ENCODE peak calls at places on chromosomes 3 and 15, in ten cellular contexts. J, I, U, T, A, M, L, D, Y and C are unnamed samples.

GRCh38 chr3:146117406-146118285 is 43.3 kb downstream of the PLOD2 start:
- DNase-seq in J (peak), I (no peak), U (no peak), T (no peak), A (no peak), M (no peak), L (no peak), D (peak), Y (no peak), C (peak)

GRCh38 chr3:10204921-10205320 is 40.2 kb downstream of the IRAK2 start:
- DNase-seq in J (no peak), I (no peak), U (no peak), T (no peak), A (no peak), M (no peak), L (no peak), D (no peak), Y (no peak), C (no peak)

GRCh38 chr3:2352134-2352762 is 253.6 kb downstream of the CNTN4 start:
- DNase-seq in J (no peak), I (no peak), U (no peak), T (no peak), A (no peak), M (no peak), L (no peak), D (no peak), Y (no peak), C (no peak)

GRCh38 chr15:29430831-29431230 is 161.2 kb upstream of the NSMCE3 start:
- DNase-seq in J (no peak), I (no peak), U (no peak), T (no peak), A (no peak), M (no peak), L (no peak), D (no peak), Y (no peak), C (no peak)

GRCh38 chr3:122975163-122975923 is 52.2 kb downstream of the SEMA5B start:
- DNase-seq in J (no peak), I (no peak), U (no peak), T (no peak), A (no peak), M (no peak), L (no peak), D (no peak), Y (peak), C (peak)

GRCh38 chr3:123660900-123661299 is 76.0 kb upstream of the HACD2 start:
- DNase-seq in J (peak), I (no peak), U (peak), T (no peak), A (no peak), M (peak), L (no peak), D (peak), Y (no peak), C (peak)

GRCh38 chr3:23002846-23003800 is 200.0 kb upstream of the UBE2E2 start:
- DNase-seq in J (no peak), I (no peak), U (peak), T (peak), A (no peak), M (no peak), L (no peak), D (no peak), Y (no peak), C (peak)

GRCh38 chr3:188554404-188554803 is 400.4 kb downstream of the LPP start:
- DNase-seq in J (no peak), I (no peak), U (no peak), T (no peak), A (no peak), M (no peak), L (no peak), D (no peak), Y (no peak), C (no peak)

GRCh38 chr3:128076783-128077624 is 24.8 kb downstream of the SEC61A1 start:
- DNase-seq in J (no peak), I (peak), U (peak), T (no peak), A (peak), M (peak), L (no peak), D (no peak), Y (peak), C (peak)

GRCh38 chr3:76370749-76371148 is 585.4 kb upstream of the ZNF717 start:
- DNase-seq in J (no peak), I (no peak), U (no peak), T (no peak), A (no peak), M (no peak), L (no peak), D (no peak), Y (no peak), C (no peak)

GRCh38 chr3:134039161-134039862 is 9.6 kb upstream of the SLCO2A1 start:
- DNase-seq in J (no peak), I (peak), U (no peak), T (no peak), A (no peak), M (peak), L (no peak), D (no peak), Y (peak), C (no peak)

GRCh38 chr3:10397879-10398278 is 77.0 kb upstream of the SEC13 start:
- DNase-seq in J (no peak), I (no peak), U (no peak), T (no peak), A (no peak), M (no peak), L (no peak), D (no peak), Y (no peak), C (no peak)

GRCh38 chr3:129934234-129935123 is 40.0 kb upstream of the TRH start:
- DNase-seq in J (no peak), I (peak), U (no peak), T (peak), A (no peak), M (peak), L (no peak), D (no peak), Y (peak), C (peak)

GRCh38 chr3:13526626-13526949 is 22.3 kb upstream of the FBLN2 start:
- DNase-seq in J (no peak), I (no peak), U (no peak), T (no peak), A (no peak), M (no peak), L (no peak), D (no peak), Y (peak), C (no peak)

GRCh38 chr3:196159952-196160804 is 51.0 kb downstream of the ZDHHC19 start:
- DNase-seq in J (peak), I (peak), U (no peak), T (peak), A (no peak), M (peak), L (no peak), D (peak), Y (peak), C (peak)

GRCh38 chr15:66617137-66618090 is 51.6 kb upstream of the LCTL start:
- DNase-seq in J (no peak), I (peak), U (peak), T (no peak), A (peak), M (peak), L (no peak), D (peak), Y (peak), C (peak)

GRCh38 chr15:97961067-97961954 is 808 bp downstream of the ARRDC4 start:
- DNase-seq in J (no peak), I (peak), U (peak), T (peak), A (no peak), M (peak), L (no peak), D (no peak), Y (peak), C (peak)

GRCh38 chr3:14808025-14808424 is 10.7 kb upstream of the FGD5 start:
- DNase-seq in J (no peak), I (no peak), U (no peak), T (no peak), A (no peak), M (no peak), L (no peak), D (no peak), Y (no peak), C (no peak)

GRCh38 chr3:52190294-52190841 is 7.6 kb upstream of the ALAS1 start:
- DNase-seq in J (no peak), I (no peak), U (peak), T (no peak), A (no peak), M (peak), L (no peak), D (peak), Y (peak), C (peak)

GRCh38 chr3:101780661-101781060 is 1.6 kb downstream of the NXPE3 start:
- DNase-seq in J (peak), I (peak), U (no peak), T (no peak), A (no peak), M (no peak), L (no peak), D (peak), Y (peak), C (peak)

GRCh38 chr3:144557515-144557914 is 585.9 kb downstream of the DIPK2A start:
- DNase-seq in J (no peak), I (no peak), U (no peak), T (no peak), A (no peak), M (no peak), L (no peak), D (no peak), Y (no peak), C (peak)

GRCh38 chr15:76905855-76906254 is 715 bp upstream of the SCAPER start:
- DNase-seq in J (no peak), I (no peak), U (no peak), T (no peak), A (no peak), M (no peak), L (no peak), D (no peak), Y (peak), C (no peak)

GRCh38 chr3:8769088-8769822 is at the start of gene OXTR:
- DNase-seq in J (peak), I (peak), U (peak), T (peak), A (peak), M (peak), L (peak), D (peak), Y (peak), C (peak)

GRCh38 chr3:194497799-194498575 is 11.2 kb upstream of the ATP13A3 start:
- DNase-seq in J (no peak), I (no peak), U (no peak), T (no peak), A (no peak), M (no peak), L (no peak), D (no peak), Y (no peak), C (no peak)

GRCh38 chr3:112093180-112093522 is 7.0 kb downstream of the C3orf52 start:
- DNase-seq in J (no peak), I (peak), U (no peak), T (no peak), A (no peak), M (no peak), L (no peak), D (no peak), Y (no peak), C (no peak)

GRCh38 chr3:4290272-4290893 is 12.8 kb upstream of the SETMAR start:
- DNase-seq in J (no peak), I (peak), U (no peak), T (peak), A (no peak), M (no peak), L (peak), D (peak), Y (no peak), C (peak)

GRCh38 chr3:14144423-14145075 is 19.7 kb downstream of the TMEM43 start:
- DNase-seq in J (peak), I (peak), U (peak), T (peak), A (peak), M (no peak), L (peak), D (peak), Y (peak), C (peak)

GRCh38 chr3:187166750-187167149 is 27.5 kb upstream of the RPL39L start:
- DNase-seq in J (no peak), I (no peak), U (no peak), T (no peak), A (no peak), M (no peak), L (no peak), D (no peak), Y (no peak), C (no peak)

GRCh38 chr15:62606376-62607164 is 436.0 kb upstream of the TPM1 start:
- DNase-seq in J (peak), I (no peak), U (no peak), T (no peak), A (no peak), M (no peak), L (no peak), D (peak), Y (no peak), C (peak)

GRCh38 chr3:48301814-48302194 is 31.7 kb downstream of the SPINK8 start:
- DNase-seq in J (no peak), I (peak), U (no peak), T (no peak), A (no peak), M (no peak), L (no peak), D (no peak), Y (peak), C (peak)

GRCh38 chr3:98398513-98398912 is 8.0 kb downstream of the OR5K3 start:
- DNase-seq in J (no peak), I (peak), U (no peak), T (no peak), A (no peak), M (no peak), L (no peak), D (no peak), Y (no peak), C (no peak)

GRCh38 chr15:70203981-70204560 is 106.4 kb upstream of the TLE3 start:
- DNase-seq in J (no peak), I (no peak), U (no peak), T (no peak), A (no peak), M (peak), L (no peak), D (no peak), Y (no peak), C (no peak)

GRCh38 chr3:178588593-178588992 is 52.4 kb downstream of the KCNMB2 start:
- DNase-seq in J (no peak), I (no peak), U (no peak), T (no peak), A (no peak), M (no peak), L (no peak), D (no peak), Y (no peak), C (no peak)

GRCh38 chr3:123809597-123809996 is 74.5 kb downstream of the MYLK start:
- DNase-seq in J (peak), I (no peak), U (no peak), T (no peak), A (no peak), M (no peak), L (no peak), D (no peak), Y (no peak), C (peak)

GRCh38 chr3:124888482-124889441 is 1.6 kb upstream of the ITGB5 start:
- DNase-seq in J (no peak), I (peak), U (no peak), T (no peak), A (no peak), M (no peak), L (no peak), D (no peak), Y (no peak), C (no peak)

GRCh38 chr15:71653986-71654713 is 156.2 kb upstream of the NR2E3 start:
- DNase-seq in J (no peak), I (no peak), U (no peak), T (peak), A (no peak), M (no peak), L (no peak), D (no peak), Y (no peak), C (no peak)

GRCh38 chr15:36814085-36814484 is 234.7 kb downstream of the CDIN1 start:
- DNase-seq in J (no peak), I (no peak), U (no peak), T (no peak), A (no peak), M (no peak), L (no peak), D (no peak), Y (no peak), C (no peak)

GRCh38 chr15:88785217-88785616 is 18.0 kb upstream of the ACAN start:
- DNase-seq in J (no peak), I (no peak), U (no peak), T (no peak), A (no peak), M (no peak), L (no peak), D (no peak), Y (no peak), C (no peak)

GRCh38 chr3:126135056-126135397 is 45.4 kb downstream of the ALDH1L1 start:
- DNase-seq in J (no peak), I (no peak), U (peak), T (no peak), A (no peak), M (peak), L (no peak), D (no peak), Y (peak), C (no peak)